ENCODE peak calls at places on chromosomes 5 and 9, in four cellular contexts. C is GM12878, I is K562, V is HL-60. M is an unnamed sample.

GRCh38 chr9:18857769-18858168 is 175.2 kb downstream of the SAXO1 start:
- DNase-seq in I (no peak), V (no peak), C (no peak), M (no peak)

GRCh38 chr9:92426501-92426900 is 2.2 kb upstream of the OMD start:
- DNase-seq in C (no peak), V (no peak), I (no peak), M (no peak)

GRCh38 chr9:8338249-8338721 is 538.7 kb upstream of the DMAC1 start:
- DNase-seq in C (no peak), I (no peak), V (no peak), M (no peak)

GRCh38 chr5:122906768-122907167 is 61.4 kb downstream of the SNX24 start:
- DNase-seq in C (no peak), V (no peak), I (no peak), M (no peak)

GRCh38 chr9:105280730-105281129 is 36.3 kb downstream of the SLC44A1 start:
- DNase-seq in I (no peak), C (no peak), V (no peak), M (no peak)

GRCh38 chr5:140329739-140330481 is 16.5 kb downstream of the HBEGF start:
- DNase-seq in C (no peak), V (no peak), I (no peak), M (no peak)

GRCh38 chr5:107566537-107566875 is 104.2 kb downstream of the EFNA5 start:
- DNase-seq in C (no peak), I (no peak), V (no peak), M (no peak)

GRCh38 chr9:132042324-132042723 is 37.3 kb downstream of the MED27 start:
- DNase-seq in C (no peak), V (no peak), I (peak), M (no peak)

GRCh38 chr9:110440161-110440560 is 102.5 kb upstream of the TXNDC8 start:
- DNase-seq in I (no peak), V (no peak), C (no peak), M (no peak)

GRCh38 chr5:113118765-113119164 is 142.2 kb downstream of the DCP2 start:
- DNase-seq in V (no peak), C (no peak), I (no peak), M (no peak)

GRCh38 chr5:10527281-10527950 is 36.5 kb upstream of the ANKRD33B start:
- DNase-seq in V (no peak), I (no peak), C (no peak), M (no peak)

GRCh38 chr9:7984713-7985112 is 185.1 kb upstream of the DMAC1 start:
- DNase-seq in C (no peak), V (no peak), I (no peak), M (no peak)

GRCh38 chr9:91837982-91838731 is 111.9 kb downstream of the ROR2 start:
- DNase-seq in C (no peak), V (no peak), I (peak), M (no peak)

GRCh38 chr5:28516657-28517175 is 1478.3 kb upstream of the CDH9 start:
- DNase-seq in C (no peak), I (no peak), V (no peak), M (no peak)

GRCh38 chr5:150174285-150174684 is 7.7 kb downstream of the CDX1 start:
- DNase-seq in C (no peak), I (no peak), V (no peak), M (no peak)

GRCh38 chr5:104764197-104764596 is 1201.6 kb upstream of the NUDT12 start:
- DNase-seq in V (no peak), C (no peak), I (no peak), M (no peak)

GRCh38 chr5:675111-675875 is 17.9 kb downstream of the TPPP start:
- DNase-seq in I (no peak), V (no peak), C (no peak), M (no peak)

GRCh38 chr9:110650261-110650660 is 18.3 kb upstream of the MUSK start:
- DNase-seq in I (no peak), V (no peak), C (no peak), M (no peak)

GRCh38 chr9:90870646-90871326 is 69.2 kb downstream of the SYK start:
- DNase-seq in C (peak), V (no peak), I (peak), M (no peak)

GRCh38 chr9:78296208-78296892 is 575 bp upstream of the PSAT1 start:
- DNase-seq in I (no peak), C (no peak), V (no peak), M (no peak)

GRCh38 chr5:56908942-56909293 is 478 bp upstream of the SETD9 start:
- DNase-seq in V (no peak), I (no peak), C (no peak), M (no peak)

GRCh38 chr5:77935516-77936364 is 159.6 kb upstream of the TBCA start:
- DNase-seq in I (no peak), C (peak), V (no peak), M (no peak)

GRCh38 chr9:79798450-79798849 is 226.7 kb downstream of the TLE4 start:
- DNase-seq in V (no peak), C (no peak), I (no peak), M (no peak)

GRCh38 chr9:26995815-26996214 is 9.7 kb downstream of the LRRC19 start:
- DNase-seq in C (no peak), I (no peak), V (no peak), M (no peak)

GRCh38 chr9:129481824-129482511 is 138.9 kb downstream of the C9orf50 start:
- DNase-seq in I (peak), V (no peak), C (no peak), M (no peak)

GRCh38 chr9:17744786-17745185 is 165.9 kb downstream of the SH3GL2 start:
- DNase-seq in C (no peak), I (no peak), V (no peak), M (no peak)

GRCh38 chr5:64298586-64298985 is 132.9 kb downstream of the RNF180 start:
- DNase-seq in V (no peak), I (no peak), C (no peak), M (no peak)

GRCh38 chr9:99356512-99356971 is 134.5 kb downstream of the SEC61B start:
- DNase-seq in C (no peak), V (no peak), I (no peak), M (no peak)

GRCh38 chr9:129026442-129027223 is 1.5 kb downstream of the SH3GLB2 start:
- DNase-seq in I (peak), C (no peak), V (no peak), M (no peak)

GRCh38 chr5:135016926-135017325 is 17.1 kb downstream of the PITX1 start:
- DNase-seq in V (no peak), I (no peak), C (no peak), M (no peak)

GRCh38 chr5:120843390-120843980 is 379.4 kb downstream of the PRR16 start:
- DNase-seq in V (no peak), C (no peak), I (no peak), M (no peak)
- TF ChIP-seq SPI1 in V (no peak), C (no peak), I (no peak), M (no peak)

GRCh38 chr5:179697993-179698934 is 503 bp upstream of the CANX start:
- DNase-seq in C (peak), V (peak), I (peak), M (peak)

GRCh38 chr5:179697108-179697507 is 1.7 kb upstream of the CANX start:
- DNase-seq in C (no peak), V (no peak), I (no peak), M (no peak)

GRCh38 chr5:179694561-179694960 is 4.2 kb upstream of the CANX start:
- DNase-seq in I (no peak), C (no peak), V (no peak), M (no peak)

GRCh38 chr5:179698935-179699639 is at the start of gene CANX:
- DNase-seq in I (no peak), C (no peak), V (no peak), M (no peak)

DNA sequence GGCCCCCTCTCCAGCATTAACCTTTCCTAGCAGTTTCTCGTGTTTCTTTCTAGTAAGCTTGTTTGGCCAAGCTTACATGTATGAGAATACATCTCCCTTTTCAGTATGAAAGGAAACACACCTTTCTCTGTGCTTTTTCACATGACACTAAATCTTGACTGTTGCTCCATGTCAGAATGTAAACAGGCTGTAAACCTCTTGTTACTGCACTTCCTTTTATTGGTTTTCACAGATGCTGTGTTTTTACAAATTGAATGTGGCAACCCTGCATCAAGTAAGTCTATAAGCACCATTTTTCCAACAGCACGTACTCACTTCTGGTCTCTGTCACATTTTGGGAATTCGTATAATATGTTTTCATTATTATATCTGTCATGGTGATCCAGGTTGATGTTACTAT is 2.2 kb upstream of the CANX start:
- DNase-seq in C (no peak), I (no peak), V (no peak), M (no peak)
- TF ChIP-seq SPI1 in C (peak), I (peak), V (peak), M (peak)

GRCh38 chr5:173781826-173782670 is 106.1 kb upstream of the CPEB4 start:
- DNase-seq in C (peak), V (peak), I (peak), M (no peak)
- TF ChIP-seq SPI1 in C (no peak), V (no peak), I (no peak), M (no peak)

DNA sequence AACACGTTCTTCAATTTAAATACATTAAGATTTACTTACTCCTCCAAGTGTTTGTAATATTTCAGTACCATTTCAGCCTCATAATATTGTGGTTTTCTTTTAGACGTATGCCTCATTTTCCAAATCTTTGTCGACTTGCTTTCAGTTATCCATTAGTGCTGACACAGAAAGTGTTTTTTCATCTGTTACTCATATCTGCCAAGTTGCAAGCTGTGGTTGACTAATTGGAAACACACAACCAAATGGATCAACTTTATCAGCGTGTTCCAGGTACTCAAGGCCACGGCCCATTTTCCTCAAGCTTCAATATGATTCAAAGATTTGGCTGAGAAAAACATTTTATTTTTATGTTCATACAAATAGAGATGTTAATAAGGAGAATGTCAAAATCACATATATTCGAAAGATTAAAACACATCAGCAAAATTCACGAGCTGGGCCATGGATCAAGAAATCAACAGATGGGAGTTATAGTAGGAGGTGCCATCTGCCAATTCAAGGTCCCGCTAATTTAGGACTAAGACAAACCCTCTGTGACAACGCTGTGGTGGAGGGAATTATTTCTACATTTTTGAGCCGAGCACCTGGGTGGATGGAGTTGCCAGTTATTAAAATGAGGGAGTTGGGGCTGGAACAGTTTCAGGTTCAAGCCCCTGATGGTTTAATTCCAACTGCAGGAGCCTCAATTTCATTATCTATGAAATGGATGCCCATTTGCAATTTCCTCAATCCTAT is 27.2 kb upstream of the CCNJL start:
- DNase-seq in C (no peak), I (no peak), V (no peak), M (no peak)
- TF ChIP-seq SPI1 in C (no peak), I (no peak), V (no peak), M (no peak)

DNA sequence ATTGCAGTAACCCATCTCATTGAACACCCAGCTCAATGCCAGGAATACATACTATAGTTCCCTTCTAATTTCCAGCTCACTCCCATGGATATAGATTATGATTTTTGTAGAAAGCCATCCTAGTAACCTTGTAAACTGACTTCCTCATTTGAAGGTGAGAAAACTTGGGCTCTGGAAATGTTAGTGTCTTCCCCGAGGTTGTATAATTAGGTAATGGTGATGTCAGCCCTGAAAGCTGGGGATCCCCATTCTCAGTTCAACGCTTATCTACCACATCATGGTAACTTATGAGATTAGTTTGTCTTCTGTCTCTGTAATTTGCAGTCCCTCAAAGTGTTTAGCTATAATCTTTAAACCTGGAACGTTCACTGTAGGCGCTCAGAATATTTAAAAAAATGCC is 34.6 kb upstream of the PTCH1 start:
- DNase-seq in I (no peak), C (peak), V (no peak), M (no peak)
- TF ChIP-seq SPI1 in I (peak), C (peak), V (peak), M (peak)

DNA sequence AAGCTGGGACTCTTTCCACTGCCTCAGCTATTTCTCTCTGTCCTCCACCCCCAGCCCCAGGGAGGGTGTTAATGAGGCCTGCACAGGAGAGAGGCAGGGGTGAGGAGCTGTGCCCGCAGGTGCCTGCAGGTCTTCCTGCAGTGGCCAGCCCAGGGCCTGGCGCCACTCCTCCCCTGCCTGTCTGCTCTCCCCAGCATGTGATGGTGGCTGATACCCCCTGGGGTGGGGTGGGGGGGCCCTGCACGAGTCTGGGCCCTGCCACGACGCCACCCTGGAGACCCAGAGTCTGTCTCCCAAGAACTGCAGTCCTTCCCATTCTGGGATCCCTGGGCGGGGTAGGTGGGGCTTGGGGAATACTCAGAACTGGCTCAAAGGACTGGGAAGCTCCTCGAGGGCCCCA is 166.4 kb upstream of the SMIM23 start:
- DNase-seq in C (no peak), V (no peak), I (no peak), M (no peak)
- TF ChIP-seq SPI1 in C (no peak), V (no peak), I (no peak), M (no peak)